ENCODE peak calls at places on chromosome 14, in eight cellular contexts. Z is A549, F is AG04450, D is neural crest cell, H is Panc1, Q is PC-9, Y is neural progenitor cell, X is endodermal cell. N is an unnamed sample.

GRCh38 chr14:32422440-32422839 is 93.3 kb downstream of the AKAP6 start:
- DNase-seq in Z (no peak), X (no peak), H (no peak), Q (no peak), Y (no peak), F (no peak), D (no peak), N (no peak)

GRCh38 chr14:24818054-24818822 is 184.2 kb upstream of the GZMB start:
- DNase-seq in F (no peak), Z (no peak), Y (no peak), D (no peak), X (no peak), H (no peak), Q (no peak), N (no peak)

GRCh38 chr14:34685819-34686428 is 28.5 kb downstream of the CFL2 start:
- DNase-seq in Q (no peak), D (no peak), F (no peak), H (no peak), Y (no peak), X (peak), Z (no peak), N (no peak)

GRCh38 chr14:79016828-79017505 is 846.8 kb downstream of the NRXN3 start:
- DNase-seq in D (no peak), Y (no peak), Q (peak), F (peak), X (no peak), H (no peak), Z (no peak), N (no peak)

GRCh38 chr14:92135269-92135668 is 13.5 kb downstream of the CPSF2 start:
- DNase-seq in H (no peak), Y (peak), Z (peak), F (no peak), Q (no peak), D (no peak), X (no peak), N (no peak)

GRCh38 chr14:74611672-74612345 is at the start of gene LTBP2:
- DNase-seq in F (no peak), Q (no peak), H (no peak), Y (peak), D (no peak), Z (no peak), X (peak), N (no peak)

GRCh38 chr14:72562300-72562699 is 331.6 kb downstream of the DPF3 start:
- DNase-seq in F (no peak), D (no peak), Y (no peak), X (no peak), H (no peak), Z (no peak), Q (no peak), N (no peak)

GRCh38 chr14:25015761-25016160 is 34.2 kb downstream of the STXBP6 start:
- DNase-seq in Y (no peak), H (no peak), F (no peak), Q (no peak), X (no peak), Z (no peak), D (no peak), N (no peak)

GRCh38 chr14:24817638-24818053 is 183.7 kb upstream of the GZMB start:
- DNase-seq in D (no peak), Q (no peak), H (no peak), X (peak), F (no peak), Y (peak), Z (no peak), N (no peak)

GRCh38 chr14:101500681-101501080 is 60.6 kb upstream of the DIO3 start:
- DNase-seq in Y (no peak), F (no peak), Q (no peak), D (no peak), H (no peak), Z (no peak), X (peak), N (no peak)

GRCh38 chr14:64581363-64581762 is 31.6 kb downstream of the PPP1R36 start:
- DNase-seq in Y (no peak), Z (no peak), D (no peak), X (no peak), H (no peak), Q (no peak), F (no peak), N (no peak)

GRCh38 chr14:99401196-99401595 is 79.5 kb downstream of the SETD3 start:
- DNase-seq in Z (no peak), X (no peak), Q (no peak), Y (no peak), H (no peak), F (no peak), D (no peak), N (no peak)

GRCh38 chr14:96146131-96146771 is 58.4 kb upstream of the BDKRB2 start:
- DNase-seq in H (no peak), Y (no peak), D (no peak), F (no peak), Z (no peak), Q (no peak), X (no peak), N (no peak)

GRCh38 chr14:24088095-24088494 is 6.0 kb upstream of the PCK2 start:
- DNase-seq in X (no peak), D (no peak), F (no peak), H (no peak), Q (no peak), Z (no peak), Y (no peak), N (no peak)

GRCh38 chr14:52023518-52023917 is 34.2 kb downstream of the RTRAF start:
- DNase-seq in X (no peak), Y (no peak), Q (no peak), F (peak), Z (no peak), H (no peak), D (no peak), N (no peak)

GRCh38 chr14:38931969-38932652 is 170.9 kb downstream of the SEC23A start:
- DNase-seq in D (no peak), Y (no peak), Z (no peak), F (no peak), H (no peak), Q (no peak), X (peak), N (no peak)

GRCh38 chr14:49865431-49865859 is 12.9 kb upstream of the NEMF start:
- DNase-seq in Z (peak), Y (peak), X (peak), Q (peak), H (no peak), D (peak), F (no peak), N (peak)

GRCh38 chr14:92660571-92660970 is 87.9 kb downstream of the LGMN start:
- DNase-seq in Y (no peak), D (no peak), F (no peak), Z (no peak), H (no peak), Q (no peak), X (no peak), N (no peak)

GRCh38 chr14:66508846-66509621 is 1.1 kb downstream of the GPHN start:
- DNase-seq in H (no peak), Y (peak), F (no peak), Z (peak), D (peak), X (peak), Q (no peak), N (peak)

GRCh38 chr14:66974397-66975025 is 214.7 kb upstream of the GARIN2 start:
- DNase-seq in D (no peak), X (no peak), Z (no peak), F (no peak), Y (no peak), Q (peak), H (no peak), N (no peak)

GRCh38 chr14:50388256-50388931 is 8.3 kb downstream of the CDKL1 start:
- DNase-seq in X (peak), Z (no peak), Y (peak), F (no peak), D (no peak), Q (no peak), H (no peak), N (no peak)

GRCh38 chr14:96198430-96199133 is 6.1 kb upstream of the BDKRB2 start:
- DNase-seq in Z (no peak), D (no peak), H (no peak), X (no peak), F (no peak), Y (no peak), Q (no peak), N (no peak)

GRCh38 chr14:55645845-55646832 is 66.1 kb downstream of the KTN1 start:
- DNase-seq in D (no peak), F (no peak), X (no peak), Q (no peak), H (no peak), Y (no peak), Z (no peak), N (no peak)

DNA sequence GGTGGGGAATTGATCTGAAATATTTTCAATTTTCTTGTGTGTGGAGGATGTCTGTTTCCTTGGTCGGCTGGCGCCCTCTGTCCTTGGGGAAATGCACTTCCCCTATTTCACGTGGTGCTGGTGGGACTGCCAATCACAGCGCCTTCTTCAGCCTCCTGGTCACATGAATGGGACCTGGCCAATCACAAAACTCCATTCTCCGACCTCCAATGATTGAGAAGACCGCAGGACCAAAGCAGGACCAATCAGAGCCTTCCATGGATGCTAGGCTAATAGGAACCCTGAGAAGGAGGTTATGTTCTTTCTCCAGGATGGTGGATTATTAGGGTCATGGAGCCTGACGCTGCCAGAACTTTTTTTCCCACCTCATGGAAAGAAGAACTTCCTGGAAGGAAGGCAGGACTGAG is 188.7 kb downstream of the TTC8 start:
- DNase-seq in X (peak), D (no peak), Q (no peak), Z (peak), F (no peak), Y (peak), H (peak), N (peak)
- TF ChIP-seq CTCF in X (peak), D (peak), Q (peak), Z (peak), F (peak), Y (peak), H (peak), N (peak)

GRCh38 chr14:68895304-68895703 is 83.8 kb downstream of the ACTN1 start:
- DNase-seq in Z (no peak), H (no peak), Q (no peak), F (no peak), X (no peak), D (no peak), Y (no peak), N (no peak)

GRCh38 chr14:68897559-68898160 is 81.4 kb downstream of the ACTN1 start:
- DNase-seq in Q (no peak), Y (no peak), D (no peak), Z (no peak), X (no peak), F (no peak), H (no peak), N (no peak)

GRCh38 chr14:68894802-68895201 is 84.3 kb downstream of the ACTN1 start:
- DNase-seq in Y (no peak), F (peak), Z (no peak), Q (no peak), H (no peak), X (no peak), D (no peak), N (no peak)

GRCh38 chr14:68894123-68894522 is 85.0 kb downstream of the ACTN1 start:
- DNase-seq in F (no peak), Q (no peak), Z (no peak), D (no peak), H (no peak), X (no peak), Y (no peak), N (no peak)

DNA sequence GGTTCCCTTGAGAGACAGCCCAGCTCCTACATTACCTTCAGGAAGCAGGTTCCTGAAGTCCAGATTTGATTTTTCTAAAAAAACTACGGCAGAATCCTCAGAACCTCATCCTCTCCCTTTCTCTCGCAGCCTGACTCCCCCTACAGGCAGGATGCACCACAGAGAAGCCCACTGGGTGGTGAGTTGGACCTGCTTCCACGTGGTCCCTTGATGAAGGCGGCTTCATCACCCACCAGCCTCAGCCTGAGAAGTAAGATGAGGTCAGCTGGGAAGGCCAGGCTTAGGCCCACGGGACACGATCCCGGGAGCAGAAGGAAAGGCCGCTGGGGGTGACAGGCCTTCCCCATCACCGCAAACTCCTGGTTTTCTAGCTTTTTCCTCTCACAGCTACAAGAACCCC is 83.0 kb downstream of the ACTN1 start:
- DNase-seq in Z (no peak), D (no peak), F (no peak), Q (no peak), X (peak), Y (no peak), H (no peak), N (no peak)
- TF ChIP-seq CTCF in Z (peak), D (peak), F (peak), Q (no peak), X (peak), Y (peak), H (no peak), N (peak)

DNA sequence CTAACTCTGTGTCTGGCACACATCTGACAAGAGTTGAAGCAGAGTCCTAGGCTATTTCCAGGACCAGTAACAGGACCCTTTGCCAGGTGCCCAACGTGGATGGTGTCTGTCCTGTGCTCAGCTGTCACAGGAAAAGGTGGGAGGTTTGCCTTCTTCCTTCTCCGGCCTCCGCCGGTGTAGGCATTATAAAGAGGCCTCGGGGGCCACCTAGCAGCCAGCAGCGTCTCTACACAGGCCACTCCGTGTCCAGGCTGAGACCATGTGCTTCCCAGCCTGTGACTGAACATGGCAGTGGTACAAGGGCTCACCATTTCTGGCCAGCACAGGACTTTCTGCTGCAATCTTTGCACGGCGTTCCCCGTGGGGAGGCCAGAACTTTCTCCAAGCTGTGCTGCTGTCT is 60.7 kb upstream of the GPATCH2L start:
- DNase-seq in Q (no peak), F (no peak), Z (no peak), X (peak), D (no peak), H (no peak), Y (peak), N (peak)
- TF ChIP-seq CTCF in Q (no peak), F (no peak), Z (no peak), X (peak), D (no peak), H (no peak), Y (peak), N (peak)

GRCh38 chr14:20591235-20591634 is at the start of gene RNASE12:
- DNase-seq in F (no peak), D (no peak), Z (no peak), X (peak), Y (no peak), H (no peak), Q (no peak), N (no peak)

GRCh38 chr14:20602583-20602982 is 11.4 kb upstream of the RNASE12 start:
- DNase-seq in D (no peak), H (no peak), F (no peak), Z (no peak), Y (no peak), Q (no peak), X (peak), N (no peak)

GRCh38 chr14:20601522-20601921 is 10.3 kb upstream of the RNASE12 start:
- DNase-seq in F (no peak), D (no peak), Q (no peak), H (no peak), Y (no peak), X (peak), Z (no peak), N (no peak)

DNA sequence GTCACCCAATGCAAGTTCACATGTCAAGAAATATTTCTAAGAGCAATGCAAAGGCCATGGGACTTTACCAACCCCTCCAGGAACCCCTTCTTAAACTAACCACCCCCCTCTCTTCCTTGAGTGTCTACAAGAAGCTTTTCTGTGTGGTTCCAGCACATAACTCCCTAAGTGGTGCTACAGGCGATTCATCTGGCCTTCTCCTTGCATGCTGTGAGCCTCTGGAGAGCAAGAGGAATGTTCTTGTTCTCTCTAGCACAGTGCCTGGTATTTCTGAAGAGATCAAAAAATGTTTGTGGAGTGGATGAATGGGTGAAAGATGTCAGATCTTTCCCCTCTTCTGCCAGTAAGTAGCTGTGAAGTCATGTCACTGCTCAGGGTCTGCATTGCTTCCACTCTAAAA is 5.9 kb upstream of the RNASE12 start:
- DNase-seq in X (peak), H (no peak), Z (no peak), Q (no peak), D (no peak), Y (no peak), F (no peak), N (no peak)
- TF ChIP-seq CTCF in X (no peak), H (no peak), Z (no peak), Q (no peak), D (no peak), Y (no peak), F (no peak), N (no peak)